ENCODE peak calls at places on chromosomes 5 and 9, in four cellular contexts. One of them, this sample, is unnamed.

GRCh38 chr9:78808087-78808486 is 511.2 kb downstream of the PSAT1 start:
- DNase-seq in SK-N-SH: no peak
- DNase-seq in endothelial cell of umbilical vein: no peak
- DNase-seq in HCT116: no peak
- DNase-seq in this sample: no peak

GRCh38 chr9:73080110-73080683 is 71.5 kb upstream of the ANXA1 start:
- DNase-seq in HCT116: no peak
- DNase-seq in endothelial cell of umbilical vein: no peak
- DNase-seq in SK-N-SH: no peak
- DNase-seq in this sample: peak

GRCh38 chr5:141753971-141754713 is 72.1 kb upstream of the ARAP3 start:
- DNase-seq in endothelial cell of umbilical vein: peak
- DNase-seq in HCT116: peak
- DNase-seq in SK-N-SH: no peak
- DNase-seq in this sample: peak

GRCh38 chr9:126127591-126127990 is 199.0 kb upstream of the MVB12B start:
- DNase-seq in SK-N-SH: peak
- DNase-seq in HCT116: no peak
- DNase-seq in endothelial cell of umbilical vein: no peak
- DNase-seq in this sample: no peak

GRCh38 chr5:167453518-167454020 is 837.9 kb upstream of the WWC1 start:
- DNase-seq in endothelial cell of umbilical vein: no peak
- DNase-seq in SK-N-SH: no peak
- DNase-seq in HCT116: no peak
- DNase-seq in this sample: no peak

GRCh38 chr9:134548185-134548584 is 93.4 kb upstream of the COL5A1 start:
- DNase-seq in endothelial cell of umbilical vein: no peak
- DNase-seq in SK-N-SH: no peak
- DNase-seq in HCT116: no peak
- DNase-seq in this sample: no peak

GRCh38 chr5:73950441-73950873 is 324.5 kb downstream of the ARHGEF28 start:
- DNase-seq in SK-N-SH: no peak
- DNase-seq in endothelial cell of umbilical vein: no peak
- DNase-seq in HCT116: no peak
- DNase-seq in this sample: no peak

GRCh38 chr5:912356-913091 is 19.8 kb downstream of the TRIP13 start:
- DNase-seq in HCT116: peak
- DNase-seq in endothelial cell of umbilical vein: peak
- DNase-seq in SK-N-SH: no peak
- DNase-seq in this sample: peak

GRCh38 chr5:156383510-156383909 is 56.5 kb downstream of the SGCD start:
- DNase-seq in endothelial cell of umbilical vein: no peak
- DNase-seq in SK-N-SH: no peak
- DNase-seq in HCT116: no peak
- DNase-seq in this sample: no peak

DNA sequence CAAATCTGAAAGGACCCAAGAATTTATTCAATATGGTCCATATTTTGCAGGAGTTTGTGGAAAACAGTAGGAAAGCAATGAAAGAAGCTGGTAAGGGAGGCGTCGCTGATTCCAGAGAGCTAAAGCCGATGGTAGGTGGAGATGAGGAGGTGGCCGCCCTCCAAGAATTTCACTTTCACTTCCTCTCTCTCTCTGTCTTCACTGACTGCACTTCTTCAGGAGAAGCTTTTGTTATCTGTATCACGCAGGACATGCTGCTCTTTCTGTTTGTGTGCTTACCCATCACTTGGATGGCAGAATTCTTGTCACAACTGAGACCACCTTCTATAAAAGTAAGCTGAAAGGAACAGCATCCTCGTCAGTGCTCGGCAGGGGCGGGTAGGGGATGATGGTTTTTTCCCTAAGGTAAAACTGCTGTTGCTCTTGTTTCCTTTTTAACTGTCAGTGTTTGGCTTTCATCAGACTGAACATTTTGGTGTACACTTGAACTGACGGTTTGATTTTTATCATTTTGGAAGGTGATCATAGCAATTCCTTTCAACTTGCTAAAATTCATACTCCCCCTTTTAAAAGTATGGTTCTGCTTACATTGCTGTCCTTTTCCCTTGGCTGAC is 62.4 kb upstream of the FSD1L start:
- DNase-seq in SK-N-SH: no peak
- DNase-seq in endothelial cell of umbilical vein: no peak
- DNase-seq in HCT116: no peak
- DNase-seq in this sample: peak
- TF ChIP-seq POLR2AphosphoS5 in SK-N-SH: no peak
- TF ChIP-seq POLR2AphosphoS5 in endothelial cell of umbilical vein: no peak
- TF ChIP-seq POLR2AphosphoS5 in HCT116: no peak
- TF ChIP-seq POLR2AphosphoS5 in this sample: no peak

DNA sequence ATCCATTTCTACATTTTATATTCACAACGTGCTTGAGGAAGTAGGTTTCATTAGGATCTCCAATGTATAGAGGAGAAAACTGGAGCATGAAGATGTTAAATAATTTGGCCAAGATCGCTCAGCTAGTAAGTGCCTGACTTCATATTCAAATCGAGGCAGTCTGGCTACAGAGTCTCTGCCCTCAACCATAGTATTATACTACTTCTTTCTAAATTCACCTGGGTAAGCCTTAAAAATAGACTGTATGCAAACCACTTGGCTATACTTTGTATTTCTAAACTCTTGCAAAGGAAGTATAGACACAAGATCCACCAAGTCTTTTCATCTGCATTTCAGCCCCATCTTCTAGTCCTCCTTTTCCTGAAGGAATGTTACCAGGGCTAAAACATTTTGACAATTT is 232.0 kb downstream of the PLK2 start:
- DNase-seq in endothelial cell of umbilical vein: no peak
- DNase-seq in HCT116: no peak
- DNase-seq in SK-N-SH: no peak
- DNase-seq in this sample: no peak
- H3K4me2 ChIP-seq in endothelial cell of umbilical vein: no peak
- H3K4me2 ChIP-seq in HCT116: no peak
- H3K4me2 ChIP-seq in SK-N-SH: no peak
- H3K4me2 ChIP-seq in this sample: no peak

GRCh38 chr5:30105186-30105585 is 1088.3 kb upstream of the CDH6 start:
- DNase-seq in HCT116: no peak
- DNase-seq in SK-N-SH: no peak
- DNase-seq in endothelial cell of umbilical vein: no peak
- DNase-seq in this sample: no peak

GRCh38 chr5:30100148-30100547 is 1093.3 kb upstream of the CDH6 start:
- DNase-seq in endothelial cell of umbilical vein: no peak
- DNase-seq in SK-N-SH: no peak
- DNase-seq in HCT116: no peak
- DNase-seq in this sample: peak

GRCh38 chr5:30102185-30102584 is 1091.3 kb upstream of the CDH6 start:
- DNase-seq in HCT116: no peak
- DNase-seq in SK-N-SH: no peak
- DNase-seq in endothelial cell of umbilical vein: no peak
- DNase-seq in this sample: no peak

GRCh38 chr5:30100929-30101328 is 1092.6 kb upstream of the CDH6 start:
- DNase-seq in endothelial cell of umbilical vein: no peak
- DNase-seq in SK-N-SH: no peak
- DNase-seq in HCT116: no peak
- DNase-seq in this sample: peak

DNA sequence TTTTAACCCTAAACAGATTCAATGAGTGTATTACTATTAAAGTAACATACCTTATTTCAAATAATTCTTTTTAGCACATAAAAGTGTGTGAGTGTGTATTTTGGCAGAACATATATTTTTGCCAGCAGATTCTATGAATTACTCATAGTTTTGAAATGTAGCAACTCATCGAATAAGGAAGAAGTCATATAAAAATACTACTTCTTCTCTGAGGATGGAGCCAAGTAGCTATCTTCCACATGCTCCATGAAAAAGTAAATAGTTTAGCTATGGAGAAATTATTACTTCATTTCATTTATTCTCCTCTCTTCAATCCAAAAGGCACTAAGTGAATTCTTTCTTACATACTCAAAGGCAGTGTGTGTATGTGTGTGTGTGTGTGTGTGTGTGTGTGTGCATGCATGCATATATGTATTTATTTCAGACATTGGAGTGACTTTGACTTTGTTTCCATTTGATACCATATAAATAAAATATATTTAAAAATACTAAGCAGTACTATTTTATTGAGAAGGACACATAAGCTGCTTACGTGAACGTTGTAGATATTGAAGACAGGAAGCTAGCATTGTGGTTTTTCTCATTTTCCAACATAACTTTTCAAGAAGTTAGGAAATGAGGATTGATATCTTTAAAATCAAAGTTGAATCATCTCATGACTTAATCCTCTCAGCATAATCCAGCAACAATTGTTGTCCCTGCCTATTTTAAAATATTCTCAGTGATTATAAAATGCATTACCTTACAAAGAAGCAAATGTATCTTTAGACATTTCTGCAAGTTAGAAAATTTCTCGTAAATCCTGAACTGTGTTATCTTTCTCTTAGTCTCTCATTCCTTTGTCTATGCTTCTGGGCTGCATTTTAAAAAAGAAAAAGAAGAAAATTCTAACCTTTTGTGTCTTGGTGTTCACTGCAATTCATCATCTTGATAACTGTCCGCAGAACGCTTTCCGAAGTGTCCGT is 1090.1 kb upstream of the CDH6 start:
- DNase-seq in HCT116: no peak
- DNase-seq in endothelial cell of umbilical vein: no peak
- DNase-seq in SK-N-SH: no peak
- DNase-seq in this sample: no peak
- TF ChIP-seq POLR2AphosphoS5 in HCT116: no peak
- TF ChIP-seq POLR2AphosphoS5 in endothelial cell of umbilical vein: no peak
- TF ChIP-seq POLR2AphosphoS5 in SK-N-SH: no peak
- TF ChIP-seq POLR2AphosphoS5 in this sample: no peak

DNA sequence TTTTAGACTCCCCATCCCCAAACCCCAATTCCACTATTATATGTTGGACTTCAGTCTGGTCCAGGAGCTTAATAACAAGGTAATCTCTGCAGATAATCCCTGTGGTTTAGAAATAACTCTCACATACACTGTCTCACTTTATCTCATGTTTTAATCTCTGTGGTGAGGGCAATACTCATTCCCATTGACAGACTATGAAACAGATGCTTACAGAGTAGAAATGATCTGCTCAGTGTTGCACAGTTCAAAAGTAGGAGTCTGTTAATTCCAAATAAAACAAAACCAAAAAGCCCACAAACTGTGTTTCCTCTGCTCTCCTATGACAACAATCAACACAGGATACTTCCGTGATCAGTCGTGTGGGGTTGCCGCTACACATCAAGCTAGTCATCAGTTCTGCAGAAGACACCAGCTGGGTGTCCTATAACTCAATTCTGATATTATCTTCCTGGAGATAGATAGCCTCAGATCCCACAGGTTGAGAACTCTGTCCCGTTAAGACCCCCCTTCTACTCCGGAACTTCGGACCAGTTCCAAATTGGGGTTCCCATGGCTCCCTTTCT is 26.3 kb upstream of the FANCC start:
- DNase-seq in SK-N-SH: no peak
- DNase-seq in HCT116: no peak
- DNase-seq in endothelial cell of umbilical vein: no peak
- DNase-seq in this sample: no peak
- H3K4me2 ChIP-seq in SK-N-SH: no peak
- H3K4me2 ChIP-seq in HCT116: no peak
- H3K4me2 ChIP-seq in endothelial cell of umbilical vein: no peak
- H3K4me2 ChIP-seq in this sample: no peak

GRCh38 chr5:150082889-150083288 is 3.5 kb downstream of the CSF1R start:
- DNase-seq in endothelial cell of umbilical vein: no peak
- DNase-seq in SK-N-SH: no peak
- DNase-seq in HCT116: no peak
- DNase-seq in this sample: no peak

GRCh38 chr5:150080696-150081435 is 5.5 kb downstream of the CSF1R start:
- DNase-seq in SK-N-SH: no peak
- DNase-seq in endothelial cell of umbilical vein: no peak
- DNase-seq in HCT116: no peak
- DNase-seq in this sample: no peak

GRCh38 chr5:150082364-150082763 is 4.0 kb downstream of the CSF1R start:
- DNase-seq in SK-N-SH: no peak
- DNase-seq in HCT116: no peak
- DNase-seq in endothelial cell of umbilical vein: no peak
- DNase-seq in this sample: no peak

GRCh38 chr5:150079655-150080461 is 6.5 kb downstream of the CSF1R start:
- DNase-seq in SK-N-SH: peak
- DNase-seq in HCT116: no peak
- DNase-seq in endothelial cell of umbilical vein: no peak
- DNase-seq in this sample: no peak

DNA sequence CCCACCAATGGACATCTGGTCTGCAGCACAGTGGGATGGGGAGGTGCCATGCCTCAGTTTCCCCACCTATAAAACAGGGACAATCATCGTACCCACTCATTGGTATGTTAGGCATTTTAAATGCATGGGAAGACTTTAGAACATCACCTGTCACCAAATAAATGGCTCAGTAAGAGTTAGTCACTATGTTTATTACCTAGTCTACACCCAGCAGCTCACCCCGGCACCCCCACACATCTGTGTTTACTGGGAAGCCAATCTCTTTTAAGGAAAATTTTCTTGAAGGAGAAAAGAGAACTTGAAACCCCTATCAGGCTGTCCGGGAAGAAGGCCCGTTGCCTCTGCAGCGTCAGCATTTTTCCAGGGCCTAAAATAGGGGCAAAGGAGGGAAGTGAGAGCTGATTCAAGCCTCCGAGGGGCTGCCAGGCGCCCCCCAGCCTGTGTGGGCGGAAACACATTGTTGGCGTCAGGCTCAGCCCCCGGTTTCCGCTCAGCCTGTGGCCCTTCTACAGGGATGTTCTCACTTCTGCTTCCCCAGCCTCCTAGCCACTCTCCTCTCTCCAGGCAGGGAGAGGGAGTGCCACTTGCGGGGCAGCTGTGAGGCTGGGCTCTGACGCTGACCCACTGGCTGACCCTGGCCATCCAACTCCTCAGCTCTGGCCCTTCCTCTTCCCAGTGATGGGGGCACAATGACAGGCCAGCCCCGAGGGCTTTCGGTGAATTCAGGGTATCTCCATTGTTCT is 4.6 kb downstream of the CSF1R start:
- DNase-seq in HCT116: no peak
- DNase-seq in endothelial cell of umbilical vein: peak
- DNase-seq in SK-N-SH: no peak
- DNase-seq in this sample: peak
- TF ChIP-seq POLR2AphosphoS5 in HCT116: no peak
- TF ChIP-seq POLR2AphosphoS5 in endothelial cell of umbilical vein: no peak
- TF ChIP-seq POLR2AphosphoS5 in SK-N-SH: no peak
- TF ChIP-seq POLR2AphosphoS5 in this sample: no peak

This sample was measured in GM23338.